ENCODE peak calls at places on chromosomes 11 and 22, in four cellular contexts. F is HCT116; C is lower leg skin; H is stimulated activated CD4-positive, alpha-beta T cell treated with anti-CD3 and anti-CD28 coated beads, Interleukin-12 subunit alpha, Interleukin-12 subunit beta, amount 100 ng/mL, for 4 hours. T is an unnamed sample.
A peak's percentile ranks its signal among the peaks of the same experiment; 100 is the strongest.

GRCh38 chr22:37340331-37341262 is 58.3 kb downstream of the CYTH4 start:
- DNase-seq in C (no peak), H (no peak), F (no peak), T (no peak)

GRCh38 chr22:50182176-50183081 is 3.3 kb upstream of the TRABD start:
- DNase-seq in H (no peak), C (no peak), F (no peak), T (no peak)

GRCh38 chr11:101090679-101091270 is 38.8 kb downstream of the PGR start:
- DNase-seq in F (no peak), C (no peak), H (no peak), T (no peak)

GRCh38 chr22:42892156-42892555 is 35.1 kb upstream of the ARFGAP3 start:
- DNase-seq in H (no peak), F (no peak), C (no peak), T (no peak)

GRCh38 chr22:32799516-32799915 is 2.0 kb upstream of the TIMP3 start:
- DNase-seq in F (no peak), C (no peak), H (no peak), T (no peak)

GRCh38 chr11:11532574-11532973 is 89.2 kb downstream of the GALNT18 start:
- DNase-seq in H (no peak), F (no peak), C (no peak), T (no peak)

GRCh38 chr11:126053340-126054286 is 9.1 kb downstream of the CDON start:
- DNase-seq in C (no peak), F (no peak), H (no peak), T (no peak)

GRCh38 chr11:7077101-7077500 is 11.7 kb upstream of the RBMXL2 start:
- DNase-seq in H (no peak), F (no peak), C (no peak), T (no peak)

GRCh38 chr11:65945430-65945911 is at the start of gene TSGA10IP:
- DNase-seq in H (no peak), C (no peak), F (no peak), T (no peak)

GRCh38 chr11:62725686-62726085 is 1.6 kb downstream of the HNRNPUL2 start:
- DNase-seq in H (no peak), F (no peak), C (no peak), T (no peak)

GRCh38 chr11:11909727-11910126 is 68.0 kb downstream of the USP47 start:
- DNase-seq in H (no peak), C (no peak), F (no peak), T (no peak)

GRCh38 chr11:132904566-132904965 is 627.7 kb downstream of the OPCML start:
- DNase-seq in F (no peak), C (no peak), H (no peak), T (no peak)

GRCh38 chr22:35552186-35552842 is 11.7 kb downstream of the RASD2 start:
- DNase-seq in C (no peak), F (peak; percentile 42), H (peak; percentile 75), T (peak; percentile 69)

GRCh38 chr22:25021976-25022711 is 69.6 kb downstream of the KIAA1671 start:
- DNase-seq in F (no peak), H (no peak), C (no peak), T (no peak)

GRCh38 chr11:76208829-76209670 is 2.7 kb upstream of the WNT11 start:
- DNase-seq in C (peak; percentile 96), H (peak; percentile 77), F (no peak), T (peak; percentile 80)

GRCh38 chr22:35995345-35995744 is 33.3 kb downstream of the RBFOX2 start:
- DNase-seq in C (no peak), F (no peak), H (no peak), T (no peak)

GRCh38 chr11:111696556-111696955 is 69.6 kb downstream of the PPP2R1B start:
- DNase-seq in H (no peak), F (no peak), C (no peak), T (no peak)

GRCh38 chr11:1573077-1573846 is 1.2 kb upstream of the DUSP8 start:
- DNase-seq in C (no peak), F (no peak), H (peak; percentile 17), T (no peak)

GRCh38 chr22:35354068-35354467 is 26.8 kb upstream of the HMOX1 start:
- DNase-seq in C (no peak), F (no peak), H (no peak), T (no peak)

GRCh38 chr11:32094931-32095330 is 4.1 kb downstream of the RCN1 start:
- DNase-seq in F (no peak), H (no peak), C (no peak), T (no peak)

GRCh38 chr22:38700271-38700788 is 413 bp downstream of the JOSD1 start:
- DNase-seq in H (no peak), C (no peak), F (no peak), T (no peak)

GRCh38 chr22:20957118-20957690 is 9.9 kb upstream of the AIFM3 start:
- DNase-seq in F (no peak), C (no peak), H (no peak), T (no peak)

GRCh38 chr11:6319001-6319878 is 1.1 kb downstream of the CAVIN3 start:
- DNase-seq in F (no peak), C (peak; percentile 86), H (no peak), T (no peak)

GRCh38 chr11:36619502-36619901 is 21.5 kb upstream of the RAG2 start:
- DNase-seq in H (no peak), C (no peak), F (no peak), T (no peak)

GRCh38 chr11:23206736-23207336 is 346.6 kb upstream of the CCDC179 start:
- DNase-seq in F (no peak), C (no peak), H (no peak), T (no peak)

GRCh38 chr22:17368727-17369552 is at the start of gene CECR2:
- DNase-seq in H (peak; percentile 1), C (no peak), F (peak; percentile 34), T (no peak)

GRCh38 chr11:112227002-112227401 is 774 bp downstream of the PTS start:
- DNase-seq in C (no peak), F (no peak), H (no peak), T (no peak)

GRCh38 chr22:43066134-43066533 is 23.1 kb downstream of the TTLL1 start:
- DNase-seq in F (no peak), C (no peak), H (no peak), T (no peak)

GRCh38 chr22:46744581-46744980 is 6.5 kb upstream of the CERK start:
- DNase-seq in H (no peak), F (no peak), C (no peak), T (no peak)

GRCh38 chr11:128503231-128503991 is 83.9 kb downstream of the ETS1 start:
- DNase-seq in C (no peak), F (no peak), H (no peak), T (no peak)

GRCh38 chr11:126079640-126080205 is 17.1 kb upstream of the CDON start:
- DNase-seq in F (no peak), C (peak; percentile 76), H (no peak), T (no peak)

GRCh38 chr11:82896183-82896582 is 4.0 kb downstream of the PRCP start:
- DNase-seq in F (no peak), C (no peak), H (no peak), T (no peak)

GRCh38 chr11:64607381-64608259 is 16.6 kb downstream of the SLC22A12 start:
- DNase-seq in C (no peak), F (no peak), H (no peak), T (no peak)

T was measured in activated CD8-positive, alpha-beta memory T cell treated with anti-CD3 and anti-CD28 coated beads, Interleukin-2, amount 50 U/mL, for 4 hours.